ENCODE peak calls at places on chromosome 1, in four cellular contexts. B is renal cortical epithelial cell, Q is hepatic stellate cell, K is fibroblast of lung. P is an unnamed sample.

GRCh38 chr1:12153181-12153785 is 13.5 kb upstream of the TNFRSF1B start:
- DNase-seq in B (no peak), Q (peak), K (peak), P (no peak)

GRCh38 chr1:6690186-6690585 is 11.4 kb downstream of the DNAJC11 start:
- DNase-seq in B (peak), Q (no peak), K (no peak), P (no peak)

GRCh38 chr1:99472893-99473292 is 173.0 kb upstream of the PALMD start:
- DNase-seq in B (no peak), Q (no peak), K (peak), P (no peak)

GRCh38 chr1:233240839-233241682 is 54.5 kb downstream of the PCNX2 start:
- DNase-seq in B (peak), Q (peak), K (peak), P (peak)

GRCh38 chr1:200676829-200677228 is 7.1 kb upstream of the DDX59 start:
- DNase-seq in B (no peak), Q (no peak), K (no peak), P (no peak)

GRCh38 chr1:93556291-93556690 is 108.4 kb downstream of the FNBP1L start:
- DNase-seq in B (no peak), Q (no peak), K (no peak), P (no peak)

GRCh38 chr1:159829822-159830455 is 3.3 kb downstream of the SLAMF8 start:
- DNase-seq in B (no peak), Q (peak), K (peak), P (no peak)

GRCh38 chr1:209038316-209038715 is 545.2 kb upstream of the CAMK1G start:
- DNase-seq in B (no peak), Q (no peak), K (no peak), P (no peak)

GRCh38 chr1:35326228-35326627 is 57.7 kb downstream of the ZMYM4 start:
- DNase-seq in B (peak), Q (no peak), K (no peak), P (no peak)

GRCh38 chr1:36285450-36286101 is 20.6 kb upstream of the SH3D21 start:
- DNase-seq in B (peak), Q (peak), K (peak), P (peak)